ENCODE peak calls at places on chromosomes 6 and 20, in nine cellular contexts. I is lower lobe of right lung, P is heart right ventricle, G is OCI-LY7, H is cardiac muscle cell, D is heart left ventricle, U is MM.1S, R is colonic mucosa, J is ovary. K is an unnamed sample.

GRCh38 chr6:169559001-169559441 is 142.8 kb downstream of the WDR27 start:
- DNase-seq in I (no peak), G (no peak), J (no peak), P (no peak), H (no peak), R (no peak), U (no peak), D (no peak), K (no peak)

GRCh38 chr6:148867851-148868250 is 121.0 kb downstream of the UST start:
- DNase-seq in J (no peak), P (no peak), D (no peak), I (no peak), R (no peak), G (no peak), H (no peak), U (no peak), K (no peak)

GRCh38 chr6:42453649-42454427 is 2.1 kb upstream of the TRERF1 start:
- DNase-seq in R (peak; percentile 81), P (peak; percentile 48), J (peak; percentile 32), H (peak; percentile 47), I (peak; percentile 53), D (peak; percentile 62), U (no peak), G (no peak), K (peak; percentile 42)

GRCh38 chr6:98787401-98787800 is 47.0 kb upstream of the POU3F2 start:
- DNase-seq in U (no peak), D (no peak), J (no peak), H (no peak), G (no peak), P (no peak), I (no peak), R (no peak), K (no peak)

GRCh38 chr20:4585104-4585753 is 136.5 kb upstream of the PRND start:
- DNase-seq in R (no peak), U (no peak), D (no peak), J (no peak), I (no peak), P (no peak), H (peak; percentile 79), G (no peak), K (no peak)

GRCh38 chr20:1874534-1875168 is 20.6 kb upstream of the SIRPA start:
- DNase-seq in J (no peak), H (peak; percentile 52), R (peak; percentile 52), U (no peak), G (no peak), D (peak; percentile 59), I (peak; percentile 86), P (peak; percentile 30), K (no peak)

GRCh38 chr20:23446505-23446904 is 6.2 kb downstream of the CST11 start:
- DNase-seq in R (peak; percentile 48), I (no peak), G (peak; percentile 45), P (peak; percentile 49), H (peak; percentile 64), U (peak; percentile 29), D (peak; percentile 53), J (no peak), K (no peak)

GRCh38 chr20:1499528-1500420 is 8.6 kb upstream of the SIRPB2 start:
- DNase-seq in U (peak; percentile 33), J (no peak), H (no peak), R (no peak), G (no peak), D (no peak), P (no peak), I (no peak), K (no peak)

GRCh38 chr6:89509719-89510339 is 76.9 kb downstream of the ANKRD6 start:
- DNase-seq in R (no peak), U (no peak), D (peak; percentile 36), J (no peak), H (peak; percentile 7), I (no peak), P (no peak), G (no peak), K (no peak)

GRCh38 chr6:145569140-145569539 is 166.2 kb downstream of the EPM2A start:
- DNase-seq in G (no peak), H (no peak), P (no peak), I (no peak), U (no peak), R (no peak), J (no peak), D (no peak), K (no peak)

GRCh38 chr6:112202639-112203341 is 51.6 kb downstream of the LAMA4 start:
- DNase-seq in I (no peak), P (no peak), J (no peak), H (no peak), U (peak; percentile 20), D (no peak), G (no peak), R (no peak), K (no peak)

GRCh38 chr20:20568604-20569205 is 143.7 kb downstream of the RALGAPA2 start:
- DNase-seq in G (peak; percentile 58), D (no peak), R (no peak), U (peak; percentile 52), H (peak; percentile 63), I (no peak), P (no peak), J (no peak), K (no peak)

GRCh38 chr20:23320317-23320716 is 30.3 kb upstream of the NXT1 start:
- DNase-seq in R (no peak), I (no peak), H (peak; percentile 42), U (no peak), D (no peak), J (no peak), G (no peak), P (no peak), K (no peak)

GRCh38 chr6:138289739-138290138 is 71.4 kb upstream of the PBOV1 start:
- DNase-seq in I (no peak), P (peak; percentile 24), H (no peak), U (peak; percentile 30), J (no peak), D (peak; percentile 43), G (peak; percentile 11), R (no peak), K (no peak)

GRCh38 chr6:120302041-120302440 is 952.5 kb upstream of the MAN1A1 start:
- DNase-seq in J (no peak), I (no peak), G (no peak), P (no peak), D (no peak), H (no peak), U (no peak), R (no peak), K (no peak)

GRCh38 chr20:37239026-37239451 is 22.6 kb downstream of the GHRH start:
- DNase-seq in G (no peak), J (no peak), I (no peak), U (no peak), P (no peak), R (peak; percentile 34), H (no peak), D (no peak), K (no peak)

DNA sequence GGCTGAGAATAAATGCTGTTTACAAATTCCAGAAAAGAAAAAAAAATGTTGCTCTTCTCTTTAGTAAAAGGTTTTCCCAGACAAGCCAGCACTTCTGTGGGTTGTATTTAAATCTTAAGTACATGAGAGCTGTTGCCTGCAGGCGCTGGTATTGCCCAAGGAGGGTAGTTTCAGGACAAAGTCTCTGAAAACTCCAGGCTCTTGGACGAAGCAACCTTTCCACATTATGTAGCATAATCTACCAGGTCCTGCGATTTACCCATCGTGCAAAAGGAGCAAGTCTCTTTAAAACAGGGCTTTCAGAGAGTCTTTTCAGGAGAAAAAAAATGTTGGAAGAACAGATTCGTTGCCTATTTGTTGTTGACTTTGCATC is 65.6 kb downstream of the PLG start:
- DNase-seq in J (no peak), G (no peak), U (no peak), R (no peak), H (no peak), I (no peak), P (no peak), D (no peak), K (no peak)
- H3K4me3 ChIP-seq in J (peak overlapping the region; percentile 59), G (no peak overlapping the region), U (no peak overlapping the region), R (peak overlapping the region; percentile 22), H (no peak overlapping the region), I (peak overlapping the region; percentile 39), P (peak overlapping the region; percentile 44), D (no peak overlapping the region), K (no peak overlapping the region)

GRCh38 chr6:41451039-41451438 is 95.1 kb upstream of the FOXP4 start:
- DNase-seq in R (peak; percentile 54), D (peak; percentile 54), G (peak; percentile 13), I (no peak), P (peak; percentile 34), J (no peak), H (no peak), U (no peak), K (no peak)
- TF ChIP-seq CTCF in R (no peak), D (no peak), G (peak; percentile 46), I (no peak), P (no peak), J (no peak), H (no peak), U (no peak), K (peak; percentile 27)

DNA sequence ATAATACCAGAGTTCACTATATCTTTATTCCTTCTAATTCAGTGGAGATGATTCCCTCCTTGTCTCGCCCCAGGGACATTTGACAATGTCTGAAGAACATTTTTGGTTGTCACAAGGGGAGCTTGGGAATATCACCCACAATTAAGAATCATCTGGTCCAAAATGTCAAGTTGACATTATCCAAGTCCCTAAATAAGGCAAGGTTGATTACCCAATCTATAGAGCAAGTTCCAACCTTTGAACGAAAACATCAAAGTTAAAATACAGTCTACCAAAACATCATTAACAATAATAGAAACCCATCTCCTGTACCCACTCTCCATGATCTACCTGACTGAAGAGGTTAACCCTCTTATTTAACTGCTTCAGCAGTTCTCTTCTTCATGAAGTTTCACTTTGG is 15.6 kb downstream of the DEK start:
- DNase-seq in I (no peak), G (no peak), H (no peak), P (no peak), J (no peak), U (no peak), D (no peak), R (no peak), K (no peak)
- H3K36me3 ChIP-seq in I (peaks cover 84% of the 10 kb centered on the region), G (peaks cover 100% of the 10 kb centered on the region), H (peaks cover 21% of the 10 kb centered on the region), P (peaks cover 100% of the 10 kb centered on the region), J (no peaks in the 10 kb centered on the region), U (peaks cover 9% of the 10 kb centered on the region), D (peaks cover 98% of the 10 kb centered on the region), R (no peaks in the 10 kb centered on the region), K (peaks cover 5% of the 10 kb centered on the region)

GRCh38 chr6:41426438-41426851 is 91.0 kb downstream of the NCR2 start:
- DNase-seq in G (peak; percentile 18), H (peak; percentile 20), R (no peak), I (no peak), J (no peak), D (no peak), P (no peak), U (no peak), K (peak; percentile 47)

GRCh38 chr6:41427642-41428401 is 92.4 kb downstream of the NCR2 start:
- DNase-seq in U (no peak), I (peak; percentile 68), P (peak; percentile 62), R (peak; percentile 63), J (no peak), D (peak; percentile 60), G (no peak), H (peak; percentile 25), K (peak; percentile 51)

GRCh38 chr6:41425511-41425910 is 90.1 kb downstream of the NCR2 start:
- DNase-seq in R (no peak), H (no peak), J (no peak), U (no peak), I (no peak), G (no peak), D (no peak), P (no peak), K (no peak)

GRCh38 chr6:41428402-41428994 is 93.1 kb downstream of the NCR2 start:
- DNase-seq in J (no peak), I (no peak), P (peak; percentile 29), U (no peak), D (peak; percentile 43), H (peak; percentile 16), G (no peak), R (peak; percentile 68), K (no peak)

GRCh38 chr6:41426888-41427641 is 91.7 kb downstream of the NCR2 start:
- DNase-seq in G (no peak), P (no peak), U (no peak), R (no peak), I (no peak), D (peak; percentile 39), H (no peak), J (no peak), K (no peak)
- H3K4me3 ChIP-seq in G (no peak overlapping the region), P (peak overlapping the region; percentile 62), U (no peak overlapping the region), R (peak overlapping the region; percentile 45), I (peak overlapping the region; percentile 57), D (peak overlapping the region; percentile 34), H (peak overlapping the region; percentile 33), J (peak overlapping the region; percentile 52), K (peak overlapping the region; percentile 25)

K was measured in GM06990.